ENCODE peak calls at places on chromosome 10, in six cellular contexts. One of them, this sample, is unnamed.

GRCh38 chr10:126205482-126206210 is 182.6 kb downstream of the ADAM12 start:
- DNase-seq in K562: no peak
- DNase-seq in A549: no peak
- DNase-seq in HepG2: no peak
- DNase-seq in endothelial cell of umbilical vein: no peak
- DNase-seq in GM12878: no peak
- DNase-seq in this sample: no peak

GRCh38 chr10:114519306-114519669 is 115.0 kb upstream of the AFAP1L2 start:
- DNase-seq in HepG2: no peak
- DNase-seq in K562: no peak
- DNase-seq in A549: peak
- DNase-seq in GM12878: no peak
- DNase-seq in endothelial cell of umbilical vein: no peak
- DNase-seq in this sample: no peak

GRCh38 chr10:103983367-103983911 is 16.5 kb downstream of the SLK start:
- DNase-seq in endothelial cell of umbilical vein: peak
- DNase-seq in A549: no peak
- DNase-seq in GM12878: peak
- DNase-seq in HepG2: no peak
- DNase-seq in K562: no peak
- DNase-seq in this sample: peak

GRCh38 chr10:85510682-85511081 is 855.9 kb downstream of the GRID1 start:
- DNase-seq in K562: no peak
- DNase-seq in GM12878: no peak
- DNase-seq in A549: no peak
- DNase-seq in endothelial cell of umbilical vein: no peak
- DNase-seq in HepG2: no peak
- DNase-seq in this sample: peak

GRCh38 chr10:133167693-133168616 is 7.9 kb downstream of the KNDC1 start:
- DNase-seq in GM12878: no peak
- DNase-seq in endothelial cell of umbilical vein: no peak
- DNase-seq in HepG2: no peak
- DNase-seq in K562: no peak
- DNase-seq in A549: no peak
- DNase-seq in this sample: no peak

GRCh38 chr10:48973065-48973464 is 33.4 kb upstream of the LRRC18 start:
- DNase-seq in K562: no peak
- DNase-seq in A549: no peak
- DNase-seq in endothelial cell of umbilical vein: no peak
- DNase-seq in GM12878: no peak
- DNase-seq in HepG2: no peak
- DNase-seq in this sample: no peak

GRCh38 chr10:98852686-98853085 is 383.0 kb downstream of the HPSE2 start:
- DNase-seq in endothelial cell of umbilical vein: no peak
- DNase-seq in HepG2: no peak
- DNase-seq in A549: peak
- DNase-seq in GM12878: no peak
- DNase-seq in K562: no peak
- DNase-seq in this sample: peak

GRCh38 chr10:28492556-28492955 is 40.4 kb upstream of the WAC start:
- DNase-seq in HepG2: no peak
- DNase-seq in A549: no peak
- DNase-seq in K562: no peak
- DNase-seq in endothelial cell of umbilical vein: no peak
- DNase-seq in GM12878: no peak
- DNase-seq in this sample: peak

GRCh38 chr10:43857206-43857952 is 208.7 kb upstream of the ZNF32 start:
- DNase-seq in A549: no peak
- DNase-seq in HepG2: no peak
- DNase-seq in GM12878: no peak
- DNase-seq in K562: no peak
- DNase-seq in endothelial cell of umbilical vein: peak
- DNase-seq in this sample: no peak

GRCh38 chr10:22230331-22230833 is 12.6 kb upstream of the EBLN1 start:
- DNase-seq in HepG2: no peak
- DNase-seq in endothelial cell of umbilical vein: peak
- DNase-seq in A549: peak
- DNase-seq in K562: peak
- DNase-seq in GM12878: no peak
- DNase-seq in this sample: peak
- TF ChIP-seq POLR2A in HepG2: no peak
- TF ChIP-seq POLR2A in endothelial cell of umbilical vein: no peak
- TF ChIP-seq POLR2A in A549: no peak
- TF ChIP-seq POLR2A in K562: peak
- TF ChIP-seq POLR2A in GM12878: no peak
- TF ChIP-seq POLR2A in this sample: no peak

GRCh38 chr10:118251791-118252190 is 90.3 kb downstream of the FAM204A start:
- DNase-seq in A549: no peak
- DNase-seq in K562: no peak
- DNase-seq in endothelial cell of umbilical vein: no peak
- DNase-seq in HepG2: no peak
- DNase-seq in GM12878: no peak
- DNase-seq in this sample: no peak

GRCh38 chr10:118256209-118256608 is 85.9 kb downstream of the FAM204A start:
- DNase-seq in HepG2: no peak
- DNase-seq in endothelial cell of umbilical vein: no peak
- DNase-seq in GM12878: no peak
- DNase-seq in A549: no peak
- DNase-seq in K562: no peak
- DNase-seq in this sample: no peak

GRCh38 chr10:118256825-118257570 is 85.1 kb downstream of the FAM204A start:
- DNase-seq in GM12878: no peak
- DNase-seq in endothelial cell of umbilical vein: no peak
- DNase-seq in K562: no peak
- DNase-seq in HepG2: no peak
- DNase-seq in A549: no peak
- DNase-seq in this sample: no peak

GRCh38 chr10:118255355-118255754 is 86.8 kb downstream of the FAM204A start:
- DNase-seq in K562: no peak
- DNase-seq in GM12878: no peak
- DNase-seq in endothelial cell of umbilical vein: no peak
- DNase-seq in HepG2: no peak
- DNase-seq in A549: no peak
- DNase-seq in this sample: no peak

DNA sequence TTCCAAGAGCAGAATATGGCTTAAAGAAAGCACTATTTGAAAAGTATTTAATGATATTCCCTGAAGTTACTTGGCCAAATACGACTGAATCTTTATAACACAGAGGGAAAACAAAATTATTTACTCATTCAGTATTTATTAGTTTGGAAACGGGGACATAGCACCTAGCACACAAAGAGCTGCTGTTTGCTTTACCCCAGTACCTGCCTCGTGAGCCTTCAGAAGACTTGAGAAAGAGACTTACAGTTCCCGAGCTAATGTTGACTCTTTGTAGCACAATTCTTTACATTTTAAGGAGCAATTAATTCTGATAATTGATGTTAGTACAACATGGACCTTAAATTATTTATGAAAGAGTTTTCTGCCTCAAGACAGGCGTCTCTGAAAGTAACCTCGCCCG is 88.7 kb downstream of the FAM204A start:
- DNase-seq in A549: no peak
- DNase-seq in K562: no peak
- DNase-seq in GM12878: no peak
- DNase-seq in HepG2: no peak
- DNase-seq in endothelial cell of umbilical vein: no peak
- DNase-seq in this sample: no peak
- TF ChIP-seq MYC in A549: no peak
- TF ChIP-seq MYC in K562: no peak
- TF ChIP-seq MYC in GM12878: no peak
- TF ChIP-seq MYC in HepG2: no peak
- TF ChIP-seq MYC in endothelial cell of umbilical vein: no peak
- TF ChIP-seq MYC in this sample: no peak

GRCh38 chr10:68600041-68600778 is 40.1 kb downstream of the TET1 start:
- DNase-seq in A549: peak
- DNase-seq in HepG2: peak
- DNase-seq in K562: peak
- DNase-seq in GM12878: peak
- DNase-seq in endothelial cell of umbilical vein: peak
- DNase-seq in this sample: peak
- TF ChIP-seq POLR2A in A549: peak
- TF ChIP-seq POLR2A in HepG2: peak
- TF ChIP-seq POLR2A in K562: no peak
- TF ChIP-seq POLR2A in GM12878: peak
- TF ChIP-seq POLR2A in endothelial cell of umbilical vein: peak
- TF ChIP-seq POLR2A in this sample: peak

DNA sequence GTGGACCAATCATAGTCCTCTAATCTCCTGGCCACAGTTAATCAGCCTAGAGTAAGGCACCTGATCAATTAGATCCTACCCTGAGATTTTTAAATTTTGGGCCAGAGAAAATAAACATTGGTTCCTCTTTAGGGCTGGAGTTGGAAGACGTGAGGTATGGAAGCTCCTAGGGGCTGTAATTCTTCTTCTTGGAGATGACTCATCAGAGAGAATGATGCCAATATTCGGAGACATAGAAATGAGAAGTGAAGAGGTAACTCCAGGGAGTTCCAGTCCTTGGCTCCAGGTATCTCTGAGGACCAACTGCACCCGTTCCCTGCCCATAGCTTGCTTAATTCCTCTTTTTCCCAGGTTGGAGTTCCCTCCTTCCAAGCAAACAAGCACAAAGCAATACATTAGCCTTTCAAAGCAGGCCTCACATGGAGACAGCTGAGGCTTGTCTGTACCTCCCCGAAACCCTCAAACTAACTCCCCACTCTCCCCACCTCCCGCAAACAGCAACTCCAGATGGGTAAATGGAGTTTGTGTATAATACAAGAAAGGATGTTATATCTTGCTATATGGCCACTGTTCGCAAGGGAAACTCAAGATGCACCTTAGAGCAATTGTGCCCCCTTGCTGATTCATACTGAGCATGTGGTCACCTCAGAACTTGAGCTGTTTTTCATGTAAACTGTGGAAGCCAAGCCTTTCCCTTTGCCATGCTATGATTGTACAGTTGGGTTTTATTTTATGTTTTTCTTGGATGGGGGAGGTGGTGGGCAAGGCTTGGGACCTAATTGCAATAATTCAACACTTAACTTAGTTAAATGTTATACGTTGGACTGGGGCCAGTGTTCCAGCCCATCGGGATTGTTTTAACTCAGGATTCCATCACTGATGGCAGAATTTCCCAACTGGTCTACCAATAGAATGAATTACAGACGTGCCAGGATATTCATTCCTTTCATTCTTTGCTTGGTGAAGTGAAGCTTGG is 29.3 kb downstream of the PIK3AP1 start:
- DNase-seq in A549: no peak
- DNase-seq in GM12878: no peak
- DNase-seq in HepG2: no peak
- DNase-seq in endothelial cell of umbilical vein: no peak
- DNase-seq in K562: no peak
- DNase-seq in this sample: peak
- TF ChIP-seq MYC in A549: no peak
- TF ChIP-seq MYC in GM12878: no peak
- TF ChIP-seq MYC in HepG2: no peak
- TF ChIP-seq MYC in endothelial cell of umbilical vein: no peak
- TF ChIP-seq MYC in K562: no peak
- TF ChIP-seq MYC in this sample: no peak

GRCh38 chr10:96832721-96833219 is 672 bp downstream of the LCOR start:
- DNase-seq in endothelial cell of umbilical vein: no peak
- DNase-seq in K562: peak
- DNase-seq in A549: peak
- DNase-seq in HepG2: peak
- DNase-seq in GM12878: no peak
- DNase-seq in this sample: peak
- TF ChIP-seq POLR2A in endothelial cell of umbilical vein: peak
- TF ChIP-seq POLR2A in K562: no peak
- TF ChIP-seq POLR2A in A549: peak
- TF ChIP-seq POLR2A in HepG2: peak
- TF ChIP-seq POLR2A in GM12878: peak
- TF ChIP-seq POLR2A in this sample: peak

DNA sequence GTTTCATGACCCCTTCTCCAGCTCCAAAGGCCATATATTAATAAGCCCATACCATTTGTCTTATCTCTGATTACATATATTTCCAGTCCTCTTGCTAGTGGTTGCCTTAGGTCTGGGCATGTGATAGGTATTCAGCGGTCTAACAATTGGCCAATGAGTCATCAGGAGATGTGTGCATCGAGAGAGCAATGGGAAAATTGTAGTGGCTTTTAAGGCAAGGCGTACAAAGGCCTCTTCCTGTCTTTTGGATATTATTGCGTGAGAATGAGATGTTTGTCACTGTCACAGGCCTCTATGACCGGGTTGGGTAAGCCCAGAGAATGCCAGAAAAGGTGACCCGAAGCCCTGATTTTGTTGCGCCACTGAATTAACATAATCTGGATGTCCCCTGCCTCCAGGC is 38.7 kb upstream of the SFRP5 start:
- DNase-seq in HepG2: peak
- DNase-seq in K562: no peak
- DNase-seq in A549: no peak
- DNase-seq in endothelial cell of umbilical vein: no peak
- DNase-seq in GM12878: no peak
- DNase-seq in this sample: no peak
- TF ChIP-seq MYC in HepG2: no peak
- TF ChIP-seq MYC in K562: no peak
- TF ChIP-seq MYC in A549: no peak
- TF ChIP-seq MYC in endothelial cell of umbilical vein: no peak
- TF ChIP-seq MYC in GM12878: no peak
- TF ChIP-seq MYC in this sample: no peak

This sample was measured in NB4.